ENCODE peak calls at places on chromosome 5, in six cellular contexts. One of them, this sample, is unnamed.

GRCh38 chr5:143698534-143698933 is 113.4 kb upstream of the HMHB1 start:
- DNase-seq in GM12878: no peak
- DNase-seq in GM12891: no peak
- DNase-seq in H1: no peak
- DNase-seq in K562: no peak
- DNase-seq in HepG2: no peak
- DNase-seq in this sample: no peak

GRCh38 chr5:55994502-55994997 is at the start of gene IL6ST:
- DNase-seq in GM12878: no peak
- DNase-seq in GM12891: no peak
- DNase-seq in H1: no peak
- DNase-seq in K562: no peak
- DNase-seq in HepG2: peak; percentile 46
- DNase-seq in this sample: peak; percentile 18

GRCh38 chr5:130337179-130337888 is 433.1 kb downstream of the CHSY3 start:
- DNase-seq in GM12878: no peak
- DNase-seq in GM12891: no peak
- DNase-seq in H1: no peak
- DNase-seq in K562: no peak
- DNase-seq in HepG2: no peak
- DNase-seq in this sample: no peak

GRCh38 chr5:40879163-40879942 is 29.9 kb upstream of the C7 start:
- DNase-seq in GM12878: no peak
- DNase-seq in GM12891: peak; percentile 6
- DNase-seq in H1: no peak
- DNase-seq in K562: peak; percentile 44
- DNase-seq in HepG2: peak; percentile 10
- DNase-seq in this sample: no peak

GRCh38 chr5:6759401-6759800 is 46.2 kb downstream of the TENT4A start:
- DNase-seq in GM12878: no peak
- DNase-seq in GM12891: no peak
- DNase-seq in H1: no peak
- DNase-seq in K562: peak; percentile 60
- DNase-seq in HepG2: peak; percentile 66
- DNase-seq in this sample: no peak

GRCh38 chr5:135392256-135392655 is 6.8 kb downstream of the MACROH2A1 start:
- DNase-seq in GM12878: no peak
- DNase-seq in GM12891: no peak
- DNase-seq in H1: no peak
- DNase-seq in K562: no peak
- DNase-seq in HepG2: no peak
- DNase-seq in this sample: no peak

GRCh38 chr5:43729846-43730478 is 127.0 kb downstream of the NNT start:
- DNase-seq in GM12878: no peak
- DNase-seq in GM12891: no peak
- DNase-seq in H1: no peak
- DNase-seq in K562: no peak
- DNase-seq in HepG2: peak; percentile 15
- DNase-seq in this sample: no peak

GRCh38 chr5:40355181-40355580 is 324.5 kb upstream of the PTGER4 start:
- DNase-seq in GM12878: no peak
- DNase-seq in GM12891: no peak
- DNase-seq in H1: no peak
- DNase-seq in K562: no peak
- DNase-seq in HepG2: no peak
- DNase-seq in this sample: no peak

GRCh38 chr5:98510601-98511000 is 262.9 kb upstream of the RGMB start:
- DNase-seq in GM12878: no peak
- DNase-seq in GM12891: no peak
- DNase-seq in H1: no peak
- DNase-seq in K562: no peak
- DNase-seq in HepG2: no peak
- DNase-seq in this sample: no peak

GRCh38 chr5:56496581-56497063 is 263.5 kb upstream of the ANKRD55 start:
- DNase-seq in GM12878: no peak
- DNase-seq in GM12891: no peak
- DNase-seq in H1: no peak
- DNase-seq in K562: no peak
- DNase-seq in HepG2: no peak
- DNase-seq in this sample: no peak

GRCh38 chr5:43192558-43193170 is 639 bp downstream of the NIM1K start:
- DNase-seq in GM12878: no peak
- DNase-seq in GM12891: no peak
- DNase-seq in H1: peak; percentile 49
- DNase-seq in K562: no peak
- DNase-seq in HepG2: no peak
- DNase-seq in this sample: no peak

GRCh38 chr5:31052937-31053658 is 140.4 kb upstream of the CDH6 start:
- DNase-seq in GM12878: no peak
- DNase-seq in GM12891: no peak
- DNase-seq in H1: no peak
- DNase-seq in K562: no peak
- DNase-seq in HepG2: no peak
- DNase-seq in this sample: no peak

GRCh38 chr5:81850494-81850893 is 99.6 kb upstream of the SSBP2 start:
- DNase-seq in GM12878: no peak
- DNase-seq in GM12891: no peak
- DNase-seq in H1: no peak
- DNase-seq in K562: no peak
- DNase-seq in HepG2: no peak
- DNase-seq in this sample: no peak

GRCh38 chr5:154493274-154493673 is 15.2 kb upstream of the HAND1 start:
- DNase-seq in GM12878: no peak
- DNase-seq in GM12891: no peak
- DNase-seq in H1: peak; percentile 55
- DNase-seq in K562: no peak
- DNase-seq in HepG2: no peak
- DNase-seq in this sample: no peak

GRCh38 chr5:171845857-171846785 is 60.5 kb downstream of the SMIM23 start:
- DNase-seq in GM12878: no peak
- DNase-seq in GM12891: no peak
- DNase-seq in H1: no peak
- DNase-seq in K562: no peak
- DNase-seq in HepG2: no peak
- DNase-seq in this sample: no peak

GRCh38 chr5:178221203-178221771 is 11.3 kb downstream of the PHYKPL start:
- DNase-seq in GM12878: no peak
- DNase-seq in GM12891: no peak
- DNase-seq in H1: no peak
- DNase-seq in K562: no peak
- DNase-seq in HepG2: no peak
- DNase-seq in this sample: no peak

GRCh38 chr5:111742595-111742994 is 14.4 kb downstream of the NREP start:
- DNase-seq in GM12878: no peak
- DNase-seq in GM12891: no peak
- DNase-seq in H1: no peak
- DNase-seq in K562: no peak
- DNase-seq in HepG2: peak; percentile 96
- DNase-seq in this sample: no peak

GRCh38 chr5:133891390-133891789 is 77.0 kb downstream of the C5orf15 start:
- DNase-seq in GM12878: no peak
- DNase-seq in GM12891: no peak
- DNase-seq in H1: no peak
- DNase-seq in K562: no peak
- DNase-seq in HepG2: no peak
- DNase-seq in this sample: no peak

GRCh38 chr5:102018690-102019089 is 277.4 kb downstream of the SLCO4C1 start:
- DNase-seq in GM12878: no peak
- DNase-seq in GM12891: no peak
- DNase-seq in H1: no peak
- DNase-seq in K562: no peak
- DNase-seq in HepG2: peak; percentile 18
- DNase-seq in this sample: no peak

GRCh38 chr5:157855404-157855994 is 3.4 kb downstream of the CLINT1 start:
- DNase-seq in GM12878: no peak
- DNase-seq in GM12891: no peak
- DNase-seq in H1: peak; percentile 63
- DNase-seq in K562: peak; percentile 32
- DNase-seq in HepG2: peak; percentile 59
- DNase-seq in this sample: no peak

GRCh38 chr5:115459844-115460243 is 84.7 kb downstream of the FEM1C start:
- DNase-seq in GM12878: no peak
- DNase-seq in GM12891: no peak
- DNase-seq in H1: no peak
- DNase-seq in K562: no peak
- DNase-seq in HepG2: no peak
- DNase-seq in this sample: no peak

GRCh38 chr5:93582677-93583524 is at the start of gene NR2F1:
- DNase-seq in GM12878: no peak
- DNase-seq in GM12891: no peak
- DNase-seq in H1: peak; percentile 61
- DNase-seq in K562: peak; percentile 57
- DNase-seq in HepG2: peak; percentile 99
- DNase-seq in this sample: no peak

GRCh38 chr5:91443761-91444467 is 60.8 kb upstream of the ARRDC3 start:
- DNase-seq in GM12878: no peak
- DNase-seq in GM12891: no peak
- DNase-seq in H1: no peak
- DNase-seq in K562: no peak
- DNase-seq in HepG2: no peak
- DNase-seq in this sample: no peak

GRCh38 chr5:62082370-62082778 is 223.6 kb upstream of the KIF2A start:
- DNase-seq in GM12878: no peak
- DNase-seq in GM12891: no peak
- DNase-seq in H1: no peak
- DNase-seq in K562: no peak
- DNase-seq in HepG2: no peak
- DNase-seq in this sample: no peak

GRCh38 chr5:78467744-78468357 is 107.4 kb downstream of the SCAMP1 start:
- DNase-seq in GM12878: peak; percentile 3
- DNase-seq in GM12891: no peak
- DNase-seq in H1: no peak
- DNase-seq in K562: peak; percentile 34
- DNase-seq in HepG2: peak; percentile 31
- DNase-seq in this sample: no peak

GRCh38 chr5:76718381-76718832 is 2.5 kb downstream of the F2R start:
- DNase-seq in GM12878: no peak
- DNase-seq in GM12891: no peak
- DNase-seq in H1: no peak
- DNase-seq in K562: no peak
- DNase-seq in HepG2: no peak
- DNase-seq in this sample: no peak

GRCh38 chr5:39424751-39425524 is at the start of gene DAB2:
- DNase-seq in GM12878: no peak
- DNase-seq in GM12891: peak; percentile 12
- DNase-seq in H1: peak; percentile 88
- DNase-seq in K562: peak; percentile 78
- DNase-seq in HepG2: peak; percentile 79
- DNase-seq in this sample: no peak

GRCh38 chr5:475704-476101 is 32.7 kb downstream of the EXOC3 start:
- DNase-seq in GM12878: no peak
- DNase-seq in GM12891: no peak
- DNase-seq in H1: no peak
- DNase-seq in K562: no peak
- DNase-seq in HepG2: no peak
- DNase-seq in this sample: no peak

GRCh38 chr5:78518365-78519197 is 130.0 kb downstream of the LHFPL2 start:
- DNase-seq in GM12878: no peak
- DNase-seq in GM12891: no peak
- DNase-seq in H1: no peak
- DNase-seq in K562: no peak
- DNase-seq in HepG2: peak; percentile 97
- DNase-seq in this sample: no peak

GRCh38 chr5:9222054-9222738 is 323.7 kb downstream of the SEMA5A start:
- DNase-seq in GM12878: no peak
- DNase-seq in GM12891: no peak
- DNase-seq in H1: peak; percentile 53
- DNase-seq in K562: no peak
- DNase-seq in HepG2: no peak
- DNase-seq in this sample: no peak

GRCh38 chr5:64509798-64510197 is 4.0 kb downstream of the RGS7BP start:
- DNase-seq in GM12878: no peak
- DNase-seq in GM12891: no peak
- DNase-seq in H1: no peak
- DNase-seq in K562: no peak
- DNase-seq in HepG2: no peak
- DNase-seq in this sample: no peak
- TF ChIP-seq TAF1 in GM12878: no peak
- TF ChIP-seq TAF1 in GM12891: no peak
- TF ChIP-seq TAF1 in H1: no peak
- TF ChIP-seq TAF1 in K562: no peak
- TF ChIP-seq TAF1 in HepG2: no peak
- TF ChIP-seq TAF1 in this sample: no peak

DNA sequence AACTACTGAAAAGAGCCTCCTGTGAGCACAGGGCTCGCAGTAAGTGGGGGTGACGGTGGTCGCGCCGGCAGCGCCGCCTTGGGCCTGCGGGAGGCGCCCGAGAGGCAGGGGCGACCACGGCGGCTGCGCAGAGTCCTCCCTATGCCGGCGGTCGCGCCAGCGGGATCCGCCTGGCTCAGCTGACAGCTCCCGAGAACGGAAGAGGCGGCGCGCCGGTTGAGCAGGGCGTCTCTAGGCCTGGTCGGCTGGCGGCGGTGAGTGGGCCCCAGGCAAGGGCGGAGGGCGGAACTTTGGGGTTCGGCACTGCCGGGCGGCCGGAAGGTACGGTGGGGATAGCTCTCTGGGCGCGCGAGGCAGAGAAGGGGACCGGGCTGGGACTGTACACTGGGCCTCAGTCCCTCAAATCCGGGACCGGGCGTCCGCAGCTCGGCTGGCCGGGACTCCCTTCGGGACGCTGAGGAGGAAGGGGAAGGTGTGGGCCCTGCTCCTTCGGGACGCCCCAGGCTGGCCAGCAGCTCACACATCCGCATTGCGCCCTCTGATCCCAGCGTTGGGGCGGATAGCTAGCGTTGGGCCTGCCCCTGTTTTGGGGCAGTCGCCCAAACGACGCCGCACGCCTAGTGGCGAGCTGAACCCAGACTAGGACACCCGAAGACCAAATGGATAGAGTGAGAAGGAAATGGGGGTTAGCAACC is at the start of gene RNF14:
- DNase-seq in GM12878: peak; percentile 74
- DNase-seq in GM12891: peak; percentile 89
- DNase-seq in H1: peak; percentile 97
- DNase-seq in K562: peak; percentile 95
- DNase-seq in HepG2: peak; percentile 87
- DNase-seq in this sample: peak; percentile 83
- TF ChIP-seq POLR2A in GM12878: peak; percentile 97
- TF ChIP-seq POLR2A in GM12891: peak; percentile 76
- TF ChIP-seq POLR2A in H1: peak; percentile 52
- TF ChIP-seq POLR2A in K562: peak; percentile 98
- TF ChIP-seq POLR2A in HepG2: peak; percentile 83
- TF ChIP-seq POLR2A in this sample: peak; percentile 92

DNA sequence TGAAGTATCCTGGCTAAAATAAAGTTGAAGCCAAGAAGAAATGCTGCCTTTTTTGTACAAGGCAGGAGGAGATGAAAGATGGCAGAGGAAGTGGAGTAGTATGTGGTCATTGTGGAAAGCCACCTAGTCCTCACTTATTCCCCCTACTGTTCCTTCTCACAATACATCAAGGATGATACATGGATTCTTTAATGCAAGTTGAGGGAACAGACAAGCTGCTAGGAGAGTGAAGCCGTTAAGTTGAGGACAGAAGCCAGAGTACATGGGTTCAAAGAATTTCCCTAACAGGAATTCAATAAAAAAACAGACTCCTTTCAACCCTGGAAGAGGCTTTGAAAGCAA is 73.8 kb downstream of the MRPS27 start:
- DNase-seq in GM12878: no peak
- DNase-seq in GM12891: no peak
- DNase-seq in H1: no peak
- DNase-seq in K562: peak; percentile 52
- DNase-seq in HepG2: no peak
- DNase-seq in this sample: no peak
- TF ChIP-seq POLR2AphosphoS5 in GM12878: no peak
- TF ChIP-seq POLR2AphosphoS5 in GM12891: no peak
- TF ChIP-seq POLR2AphosphoS5 in H1: no peak
- TF ChIP-seq POLR2AphosphoS5 in K562: no peak
- TF ChIP-seq POLR2AphosphoS5 in HepG2: no peak
- TF ChIP-seq POLR2AphosphoS5 in this sample: no peak

GRCh38 chr5:155700333-155700732 is 626.6 kb upstream of the SGCD start:
- DNase-seq in GM12878: no peak
- DNase-seq in GM12891: no peak
- DNase-seq in H1: no peak
- DNase-seq in K562: no peak
- DNase-seq in HepG2: no peak
- DNase-seq in this sample: no peak
- TF ChIP-seq TAF1 in GM12878: no peak
- TF ChIP-seq TAF1 in GM12891: no peak
- TF ChIP-seq TAF1 in H1: no peak
- TF ChIP-seq TAF1 in K562: no peak
- TF ChIP-seq TAF1 in HepG2: no peak
- TF ChIP-seq TAF1 in this sample: no peak